ENCODE peak calls at places on chromosomes 6 and 20, in eight cellular contexts. One of them, this sample, is unnamed.

GRCh38 chr20:63628246-63628975 is 1.5 kb upstream of the GMEB2 start:
- DNase-seq in HepG2: peak; percentile 88
- DNase-seq in ovary: peak; percentile 62
- DNase-seq in IMR-90: peak; percentile 62
- DNase-seq in heart left ventricle: peak; percentile 77
- DNase-seq in HCT116: peak; percentile 75
- DNase-seq in GM12878: peak; percentile 65
- DNase-seq in A549: peak; percentile 92
- DNase-seq in this sample: peak; percentile 70

GRCh38 chr6:106085984-106086832 is at the start of gene PRDM1:
- DNase-seq in GM12878: peak; percentile 78
- DNase-seq in HCT116: peak; percentile 81
- DNase-seq in IMR-90: peak; percentile 72
- DNase-seq in ovary: peak; percentile 79
- DNase-seq in heart left ventricle: peak; percentile 89
- DNase-seq in HepG2: no peak
- DNase-seq in A549: peak; percentile 89
- DNase-seq in this sample: peak; percentile 64

GRCh38 chr6:158293122-158293521 is 19.1 kb upstream of the TULP4 start:
- DNase-seq in HCT116: no peak
- DNase-seq in A549: no peak
- DNase-seq in ovary: no peak
- DNase-seq in GM12878: peak; percentile 28
- DNase-seq in IMR-90: no peak
- DNase-seq in HepG2: no peak
- DNase-seq in heart left ventricle: no peak
- DNase-seq in this sample: no peak

GRCh38 chr6:143090314-143091044 is 29.8 kb downstream of the AIG1 start:
- DNase-seq in ovary: no peak
- DNase-seq in IMR-90: no peak
- DNase-seq in GM12878: no peak
- DNase-seq in HepG2: no peak
- DNase-seq in heart left ventricle: no peak
- DNase-seq in A549: no peak
- DNase-seq in HCT116: no peak
- DNase-seq in this sample: no peak

GRCh38 chr6:48835421-48835958 is 627.6 kb downstream of the MMUT start:
- DNase-seq in HCT116: no peak
- DNase-seq in ovary: no peak
- DNase-seq in HepG2: no peak
- DNase-seq in GM12878: no peak
- DNase-seq in heart left ventricle: no peak
- DNase-seq in A549: no peak
- DNase-seq in IMR-90: no peak
- DNase-seq in this sample: no peak

GRCh38 chr20:53161473-53161872 is 189.3 kb downstream of the TSHZ2 start:
- DNase-seq in A549: no peak
- DNase-seq in IMR-90: no peak
- DNase-seq in ovary: no peak
- DNase-seq in GM12878: no peak
- DNase-seq in HCT116: no peak
- DNase-seq in HepG2: no peak
- DNase-seq in heart left ventricle: no peak
- DNase-seq in this sample: no peak

GRCh38 chr20:2507875-2508630 is 662 bp downstream of the ZNF343 start:
- DNase-seq in IMR-90: peak; percentile 47
- DNase-seq in HepG2: peak; percentile 24
- DNase-seq in A549: peak; percentile 21
- DNase-seq in heart left ventricle: no peak
- DNase-seq in GM12878: no peak
- DNase-seq in HCT116: no peak
- DNase-seq in ovary: peak; percentile 14
- DNase-seq in this sample: peak; percentile 25

GRCh38 chr20:32977281-32978008 is 26.8 kb downstream of the SUN5 start:
- DNase-seq in ovary: no peak
- DNase-seq in A549: no peak
- DNase-seq in HCT116: no peak
- DNase-seq in GM12878: no peak
- DNase-seq in HepG2: no peak
- DNase-seq in IMR-90: no peak
- DNase-seq in heart left ventricle: no peak
- DNase-seq in this sample: no peak

GRCh38 chr6:138570716-138571020 is 71.4 kb upstream of the NHSL1 start:
- DNase-seq in HCT116: no peak
- DNase-seq in heart left ventricle: no peak
- DNase-seq in HepG2: peak; percentile 54
- DNase-seq in A549: no peak
- DNase-seq in IMR-90: peak; percentile 17
- DNase-seq in GM12878: no peak
- DNase-seq in ovary: no peak
- DNase-seq in this sample: no peak

GRCh38 chr6:34104186-34104585 is 41.7 kb downstream of the GRM4 start:
- DNase-seq in heart left ventricle: no peak
- DNase-seq in IMR-90: no peak
- DNase-seq in GM12878: no peak
- DNase-seq in ovary: no peak
- DNase-seq in A549: no peak
- DNase-seq in HepG2: no peak
- DNase-seq in HCT116: no peak
- DNase-seq in this sample: no peak

GRCh38 chr6:155959898-155960297 is 504.3 kb upstream of the NOX3 start:
- DNase-seq in heart left ventricle: no peak
- DNase-seq in HepG2: peak; percentile 48
- DNase-seq in HCT116: no peak
- DNase-seq in A549: no peak
- DNase-seq in ovary: no peak
- DNase-seq in IMR-90: no peak
- DNase-seq in GM12878: no peak
- DNase-seq in this sample: no peak

GRCh38 chr6:150208606-150209352 is 65.9 kb downstream of the PPP1R14C start:
- DNase-seq in heart left ventricle: no peak
- DNase-seq in A549: no peak
- DNase-seq in HCT116: no peak
- DNase-seq in IMR-90: no peak
- DNase-seq in ovary: no peak
- DNase-seq in GM12878: no peak
- DNase-seq in HepG2: no peak
- DNase-seq in this sample: no peak

GRCh38 chr6:108175176-108175591 is 9.4 kb downstream of the NR2E1 start:
- DNase-seq in GM12878: no peak
- DNase-seq in IMR-90: no peak
- DNase-seq in heart left ventricle: no peak
- DNase-seq in HCT116: no peak
- DNase-seq in ovary: no peak
- DNase-seq in HepG2: no peak
- DNase-seq in A549: no peak
- DNase-seq in this sample: no peak

GRCh38 chr20:11387189-11387754 is 530.4 kb upstream of the BTBD3 start:
- DNase-seq in IMR-90: peak; percentile 99
- DNase-seq in heart left ventricle: no peak
- DNase-seq in A549: peak; percentile 93
- DNase-seq in HepG2: no peak
- DNase-seq in ovary: no peak
- DNase-seq in GM12878: no peak
- DNase-seq in HCT116: peak; percentile 3
- DNase-seq in this sample: no peak

GRCh38 chr6:3431994-3432393 is 24.9 kb downstream of the SLC22A23 start:
- DNase-seq in HCT116: no peak
- DNase-seq in HepG2: no peak
- DNase-seq in IMR-90: no peak
- DNase-seq in ovary: no peak
- DNase-seq in GM12878: no peak
- DNase-seq in A549: no peak
- DNase-seq in heart left ventricle: no peak
- DNase-seq in this sample: no peak

GRCh38 chr6:44446626-44447297 is 59.3 kb downstream of the CDC5L start:
- DNase-seq in heart left ventricle: no peak
- DNase-seq in GM12878: no peak
- DNase-seq in HCT116: no peak
- DNase-seq in A549: no peak
- DNase-seq in ovary: no peak
- DNase-seq in IMR-90: peak; percentile 93
- DNase-seq in HepG2: peak; percentile 60
- DNase-seq in this sample: no peak

GRCh38 chr6:160883560-160883959 is 108.0 kb upstream of the MAP3K4 start:
- DNase-seq in heart left ventricle: no peak
- DNase-seq in HCT116: no peak
- DNase-seq in IMR-90: no peak
- DNase-seq in GM12878: no peak
- DNase-seq in HepG2: no peak
- DNase-seq in A549: no peak
- DNase-seq in ovary: no peak
- DNase-seq in this sample: no peak

DNA sequence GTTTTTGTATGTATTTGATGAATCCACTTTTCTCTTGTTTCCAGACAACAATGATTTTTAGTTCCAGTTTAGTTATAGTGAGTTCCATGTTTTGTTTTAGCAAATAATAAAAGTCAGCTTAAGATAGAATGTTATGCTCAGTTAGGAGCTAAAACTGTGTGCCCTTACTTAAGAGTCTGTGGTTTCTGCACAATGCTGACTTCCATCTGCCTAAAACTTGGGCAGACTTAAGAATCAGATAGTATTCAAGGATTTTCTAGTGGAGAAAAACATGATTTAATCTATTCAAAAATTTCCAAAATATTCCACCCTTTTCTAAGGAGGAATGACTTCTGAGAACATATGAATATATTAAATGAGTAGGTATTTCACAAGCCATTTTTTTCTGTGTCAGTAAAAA is 32.8 kb downstream of the LAMA4 start:
- DNase-seq in GM12878: no peak
- DNase-seq in IMR-90: no peak
- DNase-seq in ovary: no peak
- DNase-seq in A549: no peak
- DNase-seq in heart left ventricle: no peak
- DNase-seq in HepG2: no peak
- DNase-seq in HCT116: no peak
- DNase-seq in this sample: no peak
- H3K4me1 ChIP-seq in GM12878: no peaks in the 10 kb centered on the region
- H3K4me1 ChIP-seq in IMR-90: peaks cover 33% of the 10 kb centered on the region
- H3K4me1 ChIP-seq in ovary: peaks cover 17% of the 10 kb centered on the region
- H3K4me1 ChIP-seq in A549: peaks cover 46% of the 10 kb centered on the region
- H3K4me1 ChIP-seq in heart left ventricle: peaks cover 83% of the 10 kb centered on the region
- H3K4me1 ChIP-seq in HepG2: no peaks in the 10 kb centered on the region
- H3K4me1 ChIP-seq in HCT116: no peaks in the 10 kb centered on the region
- H3K4me1 ChIP-seq in this sample: peaks cover 7% of the 10 kb centered on the region

DNA sequence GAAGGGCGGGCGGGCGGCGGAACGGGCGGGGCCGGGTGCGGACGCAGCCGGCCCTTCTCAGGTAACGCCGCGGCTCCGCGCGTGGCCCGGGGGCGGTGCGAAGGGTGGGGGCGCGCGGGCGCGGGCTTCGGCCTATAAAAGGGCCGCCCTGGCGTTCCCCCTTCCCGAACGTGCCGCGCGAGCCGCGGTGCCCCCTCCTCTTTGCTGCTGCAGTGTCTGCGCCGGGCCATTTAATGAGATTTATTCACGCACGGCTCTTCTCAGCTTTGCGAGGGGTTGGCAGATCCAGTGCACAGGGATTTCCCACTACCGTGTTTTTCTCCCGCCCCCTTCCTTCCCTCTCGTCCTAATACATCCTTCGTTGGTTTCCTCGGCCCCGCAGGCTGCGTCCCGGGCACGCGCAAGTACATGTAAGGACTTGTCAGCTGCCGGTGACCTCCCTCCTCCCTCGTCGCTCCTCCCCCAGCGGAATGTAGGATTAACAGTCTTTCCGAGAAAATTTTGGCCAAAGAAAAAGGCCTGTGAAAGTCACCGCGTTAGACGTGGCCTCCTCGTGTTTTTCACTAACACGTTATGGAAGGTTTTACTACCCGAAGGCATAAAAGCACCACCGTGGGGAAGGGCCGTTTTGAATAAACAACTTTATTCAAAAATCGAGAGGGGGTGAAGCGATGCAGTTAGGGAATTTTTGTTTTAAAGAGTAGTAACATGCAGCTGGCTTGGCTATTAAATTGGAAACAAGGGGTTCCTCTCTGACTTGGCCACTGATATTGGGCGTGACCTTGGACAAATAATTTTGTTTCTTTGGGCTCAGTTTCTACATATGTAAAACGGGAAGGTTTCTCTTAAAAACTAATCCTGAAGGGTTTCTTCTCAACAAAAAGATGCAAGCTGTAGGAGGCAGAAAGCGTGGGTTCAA is 977 bp upstream of the REV3L start:
- DNase-seq in HCT116: peak; percentile 72
- DNase-seq in IMR-90: peak; percentile 97
- DNase-seq in HepG2: peak; percentile 94
- DNase-seq in heart left ventricle: peak; percentile 95
- DNase-seq in ovary: peak; percentile 94
- DNase-seq in A549: peak; percentile 93
- DNase-seq in GM12878: peak; percentile 69
- DNase-seq in this sample: peak; percentile 98
- TF ChIP-seq POLR2A in HCT116: peak; percentile 96
- TF ChIP-seq POLR2A in IMR-90: peak; percentile 97
- TF ChIP-seq POLR2A in HepG2: peak; percentile 99
- TF ChIP-seq POLR2A in heart left ventricle: no peak
- TF ChIP-seq POLR2A in ovary: peak; percentile 78
- TF ChIP-seq POLR2A in A549: peak; percentile 45
- TF ChIP-seq POLR2A in GM12878: peak; percentile 92
- TF ChIP-seq POLR2A in this sample: peak; percentile 92

DNA sequence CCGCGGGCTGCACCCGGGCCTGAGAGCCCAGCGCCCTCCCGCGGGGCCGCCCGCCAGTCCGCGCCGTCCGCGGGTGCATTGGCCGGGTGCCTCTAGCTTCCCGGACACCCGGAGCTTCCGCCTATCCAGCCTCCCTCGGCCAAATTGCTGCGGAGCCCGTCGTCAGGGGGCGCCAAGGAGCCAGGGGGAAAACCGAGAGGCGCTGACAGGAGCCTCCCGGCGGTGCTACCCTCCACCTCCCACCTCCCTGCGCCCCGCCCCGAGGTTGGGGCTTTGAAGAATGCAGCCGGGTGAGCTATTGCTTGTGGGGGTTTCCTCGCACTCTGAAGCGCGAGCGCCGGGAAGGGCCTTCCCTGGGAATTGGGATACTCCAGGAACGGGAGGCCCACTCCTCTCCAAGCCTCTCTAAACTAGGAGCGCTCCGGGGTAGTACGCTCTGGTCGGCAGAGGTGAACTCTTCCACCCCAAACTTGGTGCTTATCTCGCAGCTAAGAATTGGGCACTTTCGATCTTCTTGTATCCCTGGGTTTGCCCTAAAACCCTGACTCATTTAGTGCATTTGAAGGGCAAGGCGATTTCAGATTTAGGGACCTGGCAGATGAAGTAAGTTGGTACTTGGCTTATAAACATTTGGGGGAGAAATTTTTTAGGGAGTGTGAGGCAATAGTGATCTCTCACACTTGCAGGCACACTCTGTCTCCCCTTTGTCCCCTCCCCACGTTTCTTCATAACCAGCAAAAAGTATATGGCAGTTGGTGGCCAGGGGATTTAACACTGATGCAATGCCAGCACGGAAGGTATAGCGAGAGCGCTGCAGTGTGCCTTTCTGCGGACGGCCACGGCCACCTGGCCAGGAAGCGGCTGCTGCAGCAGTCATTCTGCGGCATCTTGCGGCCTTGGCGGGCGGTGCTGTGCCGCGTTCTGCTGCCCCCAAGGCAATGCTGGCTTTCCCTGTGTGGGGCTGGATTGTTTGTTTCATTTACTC is 556 bp downstream of the BEND6 start:
- DNase-seq in ovary: peak; percentile 58
- DNase-seq in HCT116: peak; percentile 87
- DNase-seq in IMR-90: peak; percentile 91
- DNase-seq in heart left ventricle: peak; percentile 87
- DNase-seq in A549: peak; percentile 90
- DNase-seq in GM12878: peak; percentile 62
- DNase-seq in HepG2: peak; percentile 83
- DNase-seq in this sample: peak; percentile 80
- H3K4me1 ChIP-seq in ovary: peaks cover 1% of the 10 kb centered on the region
- H3K4me1 ChIP-seq in HCT116: peaks cover 15% of the 10 kb centered on the region
- H3K4me1 ChIP-seq in IMR-90: peaks cover 12% of the 10 kb centered on the region
- H3K4me1 ChIP-seq in heart left ventricle: peaks cover 17% of the 10 kb centered on the region
- H3K4me1 ChIP-seq in A549: peaks cover 46% of the 10 kb centered on the region
- H3K4me1 ChIP-seq in GM12878: peaks cover 17% of the 10 kb centered on the region
- H3K4me1 ChIP-seq in HepG2: peaks cover 14% of the 10 kb centered on the region
- H3K4me1 ChIP-seq in this sample: peaks cover 7% of the 10 kb centered on the region

GRCh38 chr6:166999145-166999844 is at the start of gene CEP43:
- DNase-seq in ovary: peak; percentile 96
- DNase-seq in HCT116: peak; percentile 88
- DNase-seq in IMR-90: peak; percentile 93
- DNase-seq in GM12878: peak; percentile 71
- DNase-seq in heart left ventricle: peak; percentile 97
- DNase-seq in HepG2: peak; percentile 95
- DNase-seq in A549: peak; percentile 90
- DNase-seq in this sample: peak; percentile 95
- TF ChIP-seq POLR2A in ovary: no peak
- TF ChIP-seq POLR2A in HCT116: peak; percentile 55
- TF ChIP-seq POLR2A in IMR-90: no peak
- TF ChIP-seq POLR2A in GM12878: peak; percentile 73
- TF ChIP-seq POLR2A in heart left ventricle: no peak
- TF ChIP-seq POLR2A in HepG2: peak; percentile 83
- TF ChIP-seq POLR2A in A549: peak; percentile 87
- TF ChIP-seq POLR2A in this sample: peak; percentile 29

This sample was measured in adrenal gland.